ENCODE peak calls at places on chromosome 12, in ten cellular contexts. One of them, this sample, is unnamed.

GRCh38 chr12:114853003-114853529 is 169.1 kb upstream of the TBX3 start:
- DNase-seq in left ventricle myocardium inferior: no peak
- DNase-seq in keratinocyte: no peak
- DNase-seq in BJ: no peak
- DNase-seq in fibroblast of pulmonary artery: no peak
- DNase-seq in brain microvascular endothelial cell: no peak
- DNase-seq in GM12864: no peak
- DNase-seq in GM23248: no peak
- DNase-seq in MM.1S: no peak
- DNase-seq in retinal pigment epithelial cell: no peak
- DNase-seq in this sample: no peak

GRCh38 chr12:49706351-49707126 is 666 bp downstream of the FMNL3 start:
- DNase-seq in GM23248: peak; percentile 65
- DNase-seq in fibroblast of pulmonary artery: peak; percentile 40
- DNase-seq in BJ: no peak
- DNase-seq in MM.1S: no peak
- DNase-seq in GM12864: no peak
- DNase-seq in left ventricle myocardium inferior: peak; percentile 42
- DNase-seq in retinal pigment epithelial cell: no peak
- DNase-seq in keratinocyte: no peak
- DNase-seq in brain microvascular endothelial cell: peak; percentile 23
- DNase-seq in this sample: no peak

GRCh38 chr12:10140001-10140400 is 10.0 kb upstream of the CLEC7A start:
- DNase-seq in keratinocyte: no peak
- DNase-seq in BJ: no peak
- DNase-seq in GM23248: peak; percentile 80
- DNase-seq in brain microvascular endothelial cell: peak; percentile 42
- DNase-seq in MM.1S: peak; percentile 86
- DNase-seq in retinal pigment epithelial cell: no peak
- DNase-seq in fibroblast of pulmonary artery: peak; percentile 75
- DNase-seq in GM12864: no peak
- DNase-seq in left ventricle myocardium inferior: no peak
- DNase-seq in this sample: no peak

GRCh38 chr12:121499929-121500793 is 80.7 kb downstream of the KDM2B start:
- DNase-seq in keratinocyte: no peak
- DNase-seq in fibroblast of pulmonary artery: peak; percentile 71
- DNase-seq in left ventricle myocardium inferior: peak; percentile 83
- DNase-seq in GM23248: peak; percentile 72
- DNase-seq in MM.1S: peak; percentile 30
- DNase-seq in GM12864: no peak
- DNase-seq in BJ: peak; percentile 4
- DNase-seq in retinal pigment epithelial cell: no peak
- DNase-seq in brain microvascular endothelial cell: peak; percentile 60
- DNase-seq in this sample: no peak

GRCh38 chr12:90280564-90281058 is 572.0 kb upstream of the ATP2B1 start:
- DNase-seq in retinal pigment epithelial cell: no peak
- DNase-seq in MM.1S: no peak
- DNase-seq in fibroblast of pulmonary artery: peak; percentile 80
- DNase-seq in GM12864: peak; percentile 31
- DNase-seq in BJ: no peak
- DNase-seq in keratinocyte: no peak
- DNase-seq in GM23248: peak; percentile 15
- DNase-seq in brain microvascular endothelial cell: peak; percentile 78
- DNase-seq in left ventricle myocardium inferior: no peak
- DNase-seq in this sample: no peak

GRCh38 chr12:78490841-78491240 is 373.7 kb upstream of the SYT1 start:
- DNase-seq in GM23248: peak; percentile 2
- DNase-seq in BJ: peak; percentile 56
- DNase-seq in brain microvascular endothelial cell: no peak
- DNase-seq in GM12864: no peak
- DNase-seq in keratinocyte: no peak
- DNase-seq in retinal pigment epithelial cell: peak; percentile 47
- DNase-seq in MM.1S: no peak
- DNase-seq in fibroblast of pulmonary artery: no peak
- DNase-seq in left ventricle myocardium inferior: no peak
- DNase-seq in this sample: no peak

GRCh38 chr12:21971344-21971743 is 30.1 kb upstream of the ABCC9 start:
- DNase-seq in BJ: no peak
- DNase-seq in GM12864: no peak
- DNase-seq in retinal pigment epithelial cell: no peak
- DNase-seq in left ventricle myocardium inferior: no peak
- DNase-seq in fibroblast of pulmonary artery: no peak
- DNase-seq in keratinocyte: no peak
- DNase-seq in brain microvascular endothelial cell: no peak
- DNase-seq in MM.1S: no peak
- DNase-seq in GM23248: no peak
- DNase-seq in this sample: no peak

GRCh38 chr12:30874455-30875313 is 51.9 kb upstream of the TSPAN11 start:
- DNase-seq in retinal pigment epithelial cell: no peak
- DNase-seq in MM.1S: no peak
- DNase-seq in BJ: no peak
- DNase-seq in fibroblast of pulmonary artery: no peak
- DNase-seq in GM12864: no peak
- DNase-seq in GM23248: no peak
- DNase-seq in keratinocyte: no peak
- DNase-seq in left ventricle myocardium inferior: peak; percentile 29
- DNase-seq in brain microvascular endothelial cell: no peak
- DNase-seq in this sample: peak; percentile 23

GRCh38 chr12:132462778-132463177 is 27.2 kb upstream of the FBRSL1 start:
- DNase-seq in GM23248: no peak
- DNase-seq in retinal pigment epithelial cell: no peak
- DNase-seq in brain microvascular endothelial cell: no peak
- DNase-seq in BJ: no peak
- DNase-seq in left ventricle myocardium inferior: no peak
- DNase-seq in GM12864: no peak
- DNase-seq in fibroblast of pulmonary artery: no peak
- DNase-seq in MM.1S: no peak
- DNase-seq in keratinocyte: no peak
- DNase-seq in this sample: no peak

GRCh38 chr12:132465269-132466190 is 24.4 kb upstream of the FBRSL1 start:
- DNase-seq in keratinocyte: no peak
- DNase-seq in MM.1S: no peak
- DNase-seq in GM12864: no peak
- DNase-seq in fibroblast of pulmonary artery: no peak
- DNase-seq in retinal pigment epithelial cell: no peak
- DNase-seq in left ventricle myocardium inferior: no peak
- DNase-seq in BJ: no peak
- DNase-seq in GM23248: no peak
- DNase-seq in brain microvascular endothelial cell: no peak
- DNase-seq in this sample: no peak

GRCh38 chr12:132464820-132465219 is 25.1 kb upstream of the FBRSL1 start:
- DNase-seq in GM23248: no peak
- DNase-seq in fibroblast of pulmonary artery: no peak
- DNase-seq in retinal pigment epithelial cell: no peak
- DNase-seq in GM12864: no peak
- DNase-seq in keratinocyte: no peak
- DNase-seq in left ventricle myocardium inferior: no peak
- DNase-seq in MM.1S: no peak
- DNase-seq in brain microvascular endothelial cell: no peak
- DNase-seq in BJ: no peak
- DNase-seq in this sample: no peak

GRCh38 chr12:132469423-132469822 is 20.5 kb upstream of the FBRSL1 start:
- DNase-seq in GM12864: peak; percentile 24
- DNase-seq in retinal pigment epithelial cell: no peak
- DNase-seq in GM23248: no peak
- DNase-seq in keratinocyte: no peak
- DNase-seq in brain microvascular endothelial cell: no peak
- DNase-seq in left ventricle myocardium inferior: no peak
- DNase-seq in fibroblast of pulmonary artery: no peak
- DNase-seq in MM.1S: no peak
- DNase-seq in BJ: no peak
- DNase-seq in this sample: no peak

DNA sequence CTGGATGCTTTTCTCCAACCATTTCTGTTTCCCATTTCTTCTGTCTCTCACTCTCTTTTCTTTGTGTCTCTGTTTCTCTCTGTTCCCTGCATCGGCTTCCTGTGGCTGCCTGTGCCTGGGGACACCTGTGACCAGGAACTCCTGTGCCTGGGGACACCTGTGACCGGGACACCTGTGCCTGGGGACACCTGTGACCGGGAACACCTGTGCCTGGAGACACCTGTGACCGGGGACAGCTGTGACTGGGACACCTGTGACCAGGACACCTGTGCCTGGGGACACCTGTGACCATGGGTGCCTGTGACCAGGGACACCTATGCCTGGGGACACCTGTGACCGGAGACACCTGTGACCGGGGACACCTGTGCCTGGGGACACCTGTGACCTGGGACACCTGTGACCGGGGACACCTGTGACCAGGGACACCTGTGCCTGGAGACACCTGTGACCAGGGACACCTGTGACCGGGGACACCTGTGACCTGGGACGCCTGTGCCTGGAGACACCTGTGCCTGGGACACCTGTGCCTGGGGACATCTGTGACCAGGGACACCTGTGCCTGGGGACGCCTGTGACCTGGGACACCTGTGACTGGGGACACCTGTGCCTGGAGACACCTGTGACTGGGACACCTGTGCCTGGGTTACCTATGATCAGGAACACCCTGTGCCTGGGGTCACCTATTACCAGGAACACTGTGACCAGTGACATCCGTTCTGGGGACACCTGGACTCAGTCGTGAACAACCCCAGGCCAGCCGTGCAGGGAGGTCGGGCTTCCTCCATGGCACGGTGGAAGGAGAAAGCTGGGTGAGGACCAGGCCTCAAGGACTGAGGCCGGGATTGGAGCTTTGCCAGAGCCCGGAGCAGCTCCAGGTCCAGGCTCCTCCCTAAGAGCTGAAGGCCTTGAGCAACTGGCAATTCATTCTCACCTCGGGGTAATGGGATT is 23.4 kb upstream of the FBRSL1 start:
- DNase-seq in retinal pigment epithelial cell: no peak
- DNase-seq in brain microvascular endothelial cell: no peak
- DNase-seq in GM23248: no peak
- DNase-seq in fibroblast of pulmonary artery: peak; percentile 22
- DNase-seq in BJ: no peak
- DNase-seq in GM12864: no peak
- DNase-seq in keratinocyte: no peak
- DNase-seq in left ventricle myocardium inferior: no peak
- DNase-seq in MM.1S: no peak
- DNase-seq in this sample: no peak
- H3K4me3 ChIP-seq in retinal pigment epithelial cell: no peak overlapping the region
- H3K4me3 ChIP-seq in brain microvascular endothelial cell: no peak overlapping the region
- H3K4me3 ChIP-seq in GM23248: no peak overlapping the region
- H3K4me3 ChIP-seq in fibroblast of pulmonary artery: no peak overlapping the region
- H3K4me3 ChIP-seq in BJ: no peak overlapping the region
- H3K4me3 ChIP-seq in GM12864: no peak overlapping the region
- H3K4me3 ChIP-seq in keratinocyte: no peak overlapping the region
- H3K4me3 ChIP-seq in left ventricle myocardium inferior: no peak overlapping the region
- H3K4me3 ChIP-seq in MM.1S: no peak overlapping the region
- H3K4me3 ChIP-seq in this sample: no peak overlapping the region

GRCh38 chr12:85280984-85281946 is 1.2 kb downstream of the ALX1 start:
- DNase-seq in keratinocyte: no peak
- DNase-seq in GM23248: no peak
- DNase-seq in fibroblast of pulmonary artery: peak; percentile 10
- DNase-seq in GM12864: no peak
- DNase-seq in brain microvascular endothelial cell: no peak
- DNase-seq in BJ: no peak
- DNase-seq in left ventricle myocardium inferior: no peak
- DNase-seq in MM.1S: no peak
- DNase-seq in retinal pigment epithelial cell: no peak
- DNase-seq in this sample: no peak

GRCh38 chr12:85278598-85279448 is 1.2 kb upstream of the ALX1 start:
- DNase-seq in left ventricle myocardium inferior: no peak
- DNase-seq in keratinocyte: no peak
- DNase-seq in GM23248: no peak
- DNase-seq in BJ: no peak
- DNase-seq in fibroblast of pulmonary artery: no peak
- DNase-seq in retinal pigment epithelial cell: no peak
- DNase-seq in GM12864: no peak
- DNase-seq in brain microvascular endothelial cell: no peak
- DNase-seq in MM.1S: no peak
- DNase-seq in this sample: no peak

GRCh38 chr12:85279449-85280137 is 427 bp upstream of the ALX1 start:
- DNase-seq in GM23248: no peak
- DNase-seq in GM12864: no peak
- DNase-seq in keratinocyte: no peak
- DNase-seq in fibroblast of pulmonary artery: peak; percentile 7
- DNase-seq in MM.1S: no peak
- DNase-seq in brain microvascular endothelial cell: peak; percentile 33
- DNase-seq in BJ: no peak
- DNase-seq in left ventricle myocardium inferior: peak; percentile 11
- DNase-seq in retinal pigment epithelial cell: no peak
- DNase-seq in this sample: no peak

GRCh38 chr12:85281947-85282312 is 1.9 kb downstream of the ALX1 start:
- DNase-seq in MM.1S: no peak
- DNase-seq in GM12864: no peak
- DNase-seq in keratinocyte: no peak
- DNase-seq in brain microvascular endothelial cell: no peak
- DNase-seq in GM23248: no peak
- DNase-seq in retinal pigment epithelial cell: no peak
- DNase-seq in left ventricle myocardium inferior: no peak
- DNase-seq in fibroblast of pulmonary artery: no peak
- DNase-seq in BJ: no peak
- DNase-seq in this sample: no peak

DNA sequence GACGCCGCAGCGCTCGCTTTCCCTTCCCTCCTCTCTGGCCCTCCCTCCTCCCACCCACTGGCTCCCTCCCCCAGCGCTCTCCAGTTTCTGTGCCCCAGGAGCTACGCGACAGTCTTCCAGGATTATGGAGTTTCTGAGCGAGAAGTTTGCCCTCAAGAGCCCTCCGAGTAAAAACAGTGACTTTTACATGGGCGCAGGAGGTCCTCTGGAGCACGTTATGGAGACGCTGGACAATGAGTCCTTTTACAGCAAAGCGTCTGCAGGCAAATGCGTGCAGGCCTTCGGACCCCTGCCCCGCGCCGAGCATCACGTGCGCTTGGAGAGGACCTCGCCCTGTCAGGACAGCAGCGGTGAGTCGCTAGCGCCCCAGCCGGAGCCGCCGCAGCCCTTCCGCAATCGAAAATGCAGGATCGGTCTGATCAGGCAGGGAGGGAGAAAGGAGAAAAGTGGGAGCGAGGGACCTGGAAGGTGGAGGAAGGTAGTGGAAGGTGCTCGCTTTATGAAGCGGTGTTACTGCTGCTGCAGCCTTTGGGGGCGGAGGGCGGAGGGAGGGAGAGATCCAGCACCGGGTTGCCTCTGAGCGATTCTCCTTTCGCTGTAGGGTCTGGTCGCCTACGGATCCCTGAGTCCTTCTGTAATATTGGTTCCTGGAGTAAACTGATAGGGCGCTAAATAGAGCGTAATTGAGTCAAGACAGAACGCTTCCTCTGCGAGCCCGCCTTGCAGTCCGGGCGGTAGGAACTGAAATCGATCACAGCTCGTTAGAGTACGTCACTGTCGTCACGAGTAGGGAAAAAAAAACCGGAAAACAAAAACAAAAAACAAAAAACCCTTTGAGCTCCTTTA is at the start of gene ALX1:
- DNase-seq in left ventricle myocardium inferior: no peak
- DNase-seq in brain microvascular endothelial cell: peak; percentile 60
- DNase-seq in MM.1S: no peak
- DNase-seq in GM23248: peak; percentile 50
- DNase-seq in fibroblast of pulmonary artery: peak; percentile 42
- DNase-seq in retinal pigment epithelial cell: no peak
- DNase-seq in GM12864: no peak
- DNase-seq in BJ: no peak
- DNase-seq in keratinocyte: no peak
- DNase-seq in this sample: no peak
- H3K4me3 ChIP-seq in left ventricle myocardium inferior: peak within 1 kb of the TSS; percentile 60
- H3K4me3 ChIP-seq in brain microvascular endothelial cell: peak within 1 kb of the TSS; percentile 68
- H3K4me3 ChIP-seq in MM.1S: peak within 1 kb of the TSS; percentile 64
- H3K4me3 ChIP-seq in GM23248: peak within 1 kb of the TSS; percentile 68
- H3K4me3 ChIP-seq in fibroblast of pulmonary artery: peak within 1 kb of the TSS; percentile 56
- H3K4me3 ChIP-seq in retinal pigment epithelial cell: peak within 1 kb of the TSS; percentile 62
- H3K4me3 ChIP-seq in GM12864: no peak within 1 kb of the TSS
- H3K4me3 ChIP-seq in BJ: peak within 1 kb of the TSS; percentile 43
- H3K4me3 ChIP-seq in keratinocyte: peak within 1 kb of the TSS; percentile 63
- H3K4me3 ChIP-seq in this sample: peak within 1 kb of the TSS; percentile 43

GRCh38 chr12:54370218-54370730 is 6.0 kb upstream of the GPR84 start:
- DNase-seq in BJ: no peak
- DNase-seq in fibroblast of pulmonary artery: peak; percentile 84
- DNase-seq in GM12864: no peak
- DNase-seq in brain microvascular endothelial cell: peak; percentile 57
- DNase-seq in MM.1S: no peak
- DNase-seq in left ventricle myocardium inferior: peak; percentile 72
- DNase-seq in keratinocyte: no peak
- DNase-seq in GM23248: peak; percentile 92
- DNase-seq in retinal pigment epithelial cell: no peak
- DNase-seq in this sample: no peak
- H3K4me3 ChIP-seq in BJ: peak overlapping the region; percentile 41
- H3K4me3 ChIP-seq in fibroblast of pulmonary artery: peak overlapping the region; percentile 41
- H3K4me3 ChIP-seq in GM12864: no peak overlapping the region
- H3K4me3 ChIP-seq in brain microvascular endothelial cell: peak overlapping the region; percentile 52
- H3K4me3 ChIP-seq in MM.1S: no peak overlapping the region
- H3K4me3 ChIP-seq in left ventricle myocardium inferior: peak overlapping the region; percentile 65
- H3K4me3 ChIP-seq in keratinocyte: no peak overlapping the region
- H3K4me3 ChIP-seq in GM23248: peak overlapping the region; percentile 74
- H3K4me3 ChIP-seq in retinal pigment epithelial cell: peak overlapping the region; percentile 39
- H3K4me3 ChIP-seq in this sample: peak overlapping the region; percentile 48

DNA sequence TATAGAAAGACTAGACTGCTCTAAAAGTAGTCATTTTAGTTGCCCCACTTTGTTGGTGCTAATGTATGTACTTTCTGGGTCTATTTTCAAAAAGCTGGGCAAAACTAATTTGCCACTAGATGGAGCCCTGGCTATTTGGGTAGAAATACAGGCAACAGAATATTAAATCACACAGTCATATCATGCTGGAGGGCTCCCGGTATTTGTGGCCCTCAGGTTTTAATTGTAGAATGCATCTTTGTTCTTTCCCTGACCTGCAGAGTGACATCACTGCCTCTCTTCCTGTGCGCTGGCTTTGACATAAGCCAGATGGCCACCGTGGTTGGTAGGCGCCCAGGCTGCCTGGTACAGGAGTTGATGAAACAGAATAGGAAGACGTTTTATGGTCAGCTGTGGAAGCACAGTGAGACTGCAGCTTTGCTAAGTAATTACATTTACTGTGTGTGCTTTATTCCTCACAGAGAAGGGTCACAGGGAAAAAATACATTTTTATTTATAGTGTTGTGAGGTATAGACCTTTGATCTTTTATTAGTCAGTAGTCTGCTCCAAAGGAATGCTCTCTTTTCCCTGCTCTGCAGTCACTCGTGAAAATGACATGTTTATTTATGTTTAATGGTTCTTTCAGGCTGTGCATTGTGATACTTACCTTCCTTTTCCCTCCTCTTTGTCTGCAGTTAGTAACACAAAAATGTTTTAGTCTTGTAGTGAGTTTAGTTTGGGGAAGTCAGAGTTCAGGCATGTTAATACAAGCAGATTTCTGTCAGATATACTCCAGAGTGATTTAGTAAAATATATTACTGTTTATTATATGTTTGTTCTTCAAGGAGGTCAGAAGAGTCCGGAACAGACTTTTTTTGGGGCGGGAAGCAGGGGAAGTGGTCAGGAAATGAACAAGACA is 28.4 kb downstream of the MSRB3 start:
- DNase-seq in brain microvascular endothelial cell: peak; percentile 78
- DNase-seq in fibroblast of pulmonary artery: peak; percentile 88
- DNase-seq in MM.1S: peak; percentile 52
- DNase-seq in retinal pigment epithelial cell: peak; percentile 39
- DNase-seq in keratinocyte: no peak
- DNase-seq in GM12864: no peak
- DNase-seq in BJ: no peak
- DNase-seq in left ventricle myocardium inferior: peak; percentile 50
- DNase-seq in GM23248: peak; percentile 69
- DNase-seq in this sample: no peak
- H3K4me3 ChIP-seq in brain microvascular endothelial cell: no peak overlapping the region
- H3K4me3 ChIP-seq in fibroblast of pulmonary artery: no peak overlapping the region
- H3K4me3 ChIP-seq in MM.1S: no peak overlapping the region
- H3K4me3 ChIP-seq in retinal pigment epithelial cell: no peak overlapping the region
- H3K4me3 ChIP-seq in keratinocyte: peak overlapping the region; percentile 58
- H3K4me3 ChIP-seq in GM12864: no peak overlapping the region
- H3K4me3 ChIP-seq in BJ: no peak overlapping the region
- H3K4me3 ChIP-seq in left ventricle myocardium inferior: no peak overlapping the region
- H3K4me3 ChIP-seq in GM23248: no peak overlapping the region
- H3K4me3 ChIP-seq in this sample: peak overlapping the region; percentile 19

This sample was measured in epithelial cell of proximal tubule.